ENCODE peak calls at places on chromosomes 4 and X, in six cellular contexts. L is tibial artery, H is lung, K is IMR-90, X is lower lobe of right lung, F is astrocyte. B is an unnamed sample. For H3K4me1, the result is how much of the 10 kb centered on the place peaks cover.

GRCh38 chr4:67939195-67939594 is 24.1 kb downstream of the TMPRSS11A start:
- DNase-seq in H (no peak), L (no peak), X (no peak), K (no peak), F (no peak), B (no peak)

GRCh38 chr4:148270600-148270999 is 171.6 kb downstream of the NR3C2 start:
- DNase-seq in L (no peak), F (peak), X (no peak), K (no peak), H (no peak), B (no peak)

GRCh38 chr4:110073045-110073845 is 125.2 kb downstream of the ELOVL6 start:
- DNase-seq in F (no peak), L (no peak), K (peak), H (no peak), X (no peak), B (no peak)

GRCh38 chrX:154369453-154370299 is 4.8 kb downstream of the FLNA start:
- DNase-seq in F (peak), K (peak), L (peak), H (peak), X (peak), B (peak)

GRCh38 chrX:31213941-31214340 is 142.1 kb upstream of the FTHL17 start:
- DNase-seq in H (no peak), X (no peak), L (no peak), K (peak), F (no peak), B (no peak)

GRCh38 chr4:167100120-167100519 is 134.2 kb downstream of the SPOCK3 start:
- DNase-seq in L (no peak), X (no peak), F (peak), H (no peak), K (no peak), B (no peak)

GRCh38 chr4:38842998-38843397 is 13.6 kb downstream of the TLR6 start:
- DNase-seq in L (no peak), K (no peak), X (no peak), F (no peak), H (no peak), B (no peak)

GRCh38 chr4:211033-211511 is 86.8 kb downstream of the ZNF718 start:
- DNase-seq in K (no peak), H (no peak), X (no peak), F (no peak), L (no peak), B (peak)

GRCh38 chr4:7717161-7717560 is 222.5 kb downstream of the AFAP1 start:
- DNase-seq in F (no peak), L (no peak), X (no peak), H (no peak), K (no peak), B (no peak)

GRCh38 chr4:7428261-7429068 is 6.3 kb downstream of the PSAPL1 start:
- DNase-seq in X (peak), F (no peak), H (no peak), K (no peak), L (peak), B (no peak)

GRCh38 chr4:76570141-76570989 is 135.3 kb downstream of the SHROOM3 start:
- DNase-seq in H (no peak), F (peak), K (peak), X (no peak), L (no peak), B (no peak)

GRCh38 chrX:126658447-126658846 is 105.8 kb upstream of the DCAF12L1 start:
- DNase-seq in F (no peak), L (no peak), H (no peak), X (no peak), K (no peak), B (no peak)

GRCh38 chrX:137427813-137428212 is 138.1 kb upstream of the ZIC3 start:
- DNase-seq in K (no peak), X (no peak), L (no peak), H (no peak), F (no peak), B (no peak)

GRCh38 chr4:126775485-126776106 is 857.2 kb upstream of the INTU start:
- DNase-seq in F (no peak), X (no peak), H (no peak), L (no peak), K (no peak), B (no peak)

GRCh38 chr4:109969909-109970308 is 57.2 kb downstream of the EGF start:
- DNase-seq in F (no peak), L (no peak), H (no peak), X (no peak), K (no peak), B (no peak)

GRCh38 chrX:71099736-71100135 is 4.1 kb downstream of the FOXO4 start:
- DNase-seq in X (no peak), K (no peak), L (no peak), H (no peak), F (no peak), B (no peak)

GRCh38 chr4:143515905-143516304 is 2.4 kb downstream of the SMARCA5 start:
- DNase-seq in H (no peak), F (no peak), K (no peak), L (no peak), X (no peak), B (no peak)
- H3K4me1 ChIP-seq in H (under half), F (under half), K (under half), L (under half), X (half or more), B (half or more)

DNA sequence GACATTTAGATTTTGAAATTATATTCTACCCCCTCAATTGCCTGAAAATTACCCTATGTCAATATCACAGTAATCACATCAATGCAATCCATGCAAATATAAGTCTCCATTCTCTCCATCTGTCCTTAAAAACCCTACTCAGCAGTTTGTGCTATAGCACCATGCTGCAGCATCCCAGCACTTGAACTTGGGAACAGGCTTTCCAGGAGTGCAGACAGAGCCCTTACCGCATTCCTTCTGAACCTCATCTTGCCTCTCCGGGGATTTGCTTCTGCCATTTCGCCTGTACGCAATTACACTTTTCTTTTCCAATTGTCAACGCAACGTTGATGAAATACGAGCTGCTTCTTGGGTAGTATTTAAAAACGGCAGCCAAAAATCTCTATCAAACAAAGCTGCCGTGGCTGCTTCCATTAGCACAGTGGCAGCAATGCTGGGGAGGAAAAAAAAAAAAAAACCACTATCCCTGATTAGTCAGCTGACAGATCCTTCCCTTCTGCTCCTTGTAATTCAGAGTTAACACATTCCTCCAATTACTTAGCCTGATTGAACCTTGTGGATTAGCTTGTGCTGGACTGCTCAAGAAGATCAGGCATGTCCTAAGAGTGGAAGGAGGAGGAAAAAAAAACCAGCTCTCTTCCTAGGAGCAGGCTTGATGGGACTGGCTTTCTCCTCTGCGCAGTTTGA is 65.6 kb downstream of the MCF2 start:
- DNase-seq in F (peak), H (no peak), L (no peak), X (no peak), K (no peak), B (no peak)
- H3K4me3 ChIP-seq in F (peak), H (no peak), L (peak), X (no peak), K (no peak), B (no peak)

GRCh38 chrX:114615765-114616164 is 31.9 kb downstream of the HTR2C start:
- DNase-seq in H (no peak), L (no peak), X (no peak), F (no peak), K (no peak), B (no peak)

DNA sequence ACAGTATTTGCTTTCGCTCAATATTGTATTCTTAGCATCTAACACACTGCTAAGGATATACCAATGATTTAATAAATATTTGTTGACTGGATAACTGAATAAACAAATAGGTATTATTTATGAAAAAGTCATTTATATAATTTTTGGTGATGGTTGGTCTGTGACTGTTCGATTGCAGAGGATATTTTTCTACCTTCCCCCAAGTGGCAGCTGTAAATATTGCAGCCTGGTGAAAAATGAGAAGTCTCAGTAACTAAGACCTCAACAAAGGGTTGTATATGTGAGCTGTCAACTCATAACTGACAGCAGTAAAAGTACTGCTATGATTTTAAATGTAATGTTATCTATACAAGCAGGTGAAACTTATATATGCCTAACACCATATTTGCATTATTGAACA is 36.0 kb downstream of the HTR2C start:
- DNase-seq in K (no peak), L (no peak), H (no peak), F (no peak), X (no peak), B (no peak)
- H3K4me1 ChIP-seq in K (under half), L (under half), H (under half), F (under half), X (under half), B (under half)

GRCh38 chr4:3485011-3485881 is 22.1 kb downstream of the DOK7 start:
- DNase-seq in L (no peak), F (no peak), K (no peak), X (no peak), H (no peak), B (no peak)

GRCh38 chr4:3487861-3488260 is 24.8 kb downstream of the DOK7 start:
- DNase-seq in H (no peak), F (no peak), X (no peak), L (no peak), K (no peak), B (no peak)

GRCh38 chr4:3484057-3484973 is 21.2 kb downstream of the DOK7 start:
- DNase-seq in H (no peak), L (peak), K (no peak), F (no peak), X (no peak), B (no peak)

GRCh38 chr4:3486556-3487270 is 23.6 kb downstream of the DOK7 start:
- DNase-seq in H (no peak), K (no peak), L (no peak), X (no peak), F (no peak), B (no peak)

GRCh38 chr4:3485882-3486555 is 22.9 kb downstream of the DOK7 start:
- DNase-seq in X (no peak), F (no peak), K (no peak), H (no peak), L (no peak), B (no peak)
- H3K4me3 ChIP-seq in X (no peak), F (no peak), K (no peak), H (no peak), L (no peak), B (no peak)

DNA sequence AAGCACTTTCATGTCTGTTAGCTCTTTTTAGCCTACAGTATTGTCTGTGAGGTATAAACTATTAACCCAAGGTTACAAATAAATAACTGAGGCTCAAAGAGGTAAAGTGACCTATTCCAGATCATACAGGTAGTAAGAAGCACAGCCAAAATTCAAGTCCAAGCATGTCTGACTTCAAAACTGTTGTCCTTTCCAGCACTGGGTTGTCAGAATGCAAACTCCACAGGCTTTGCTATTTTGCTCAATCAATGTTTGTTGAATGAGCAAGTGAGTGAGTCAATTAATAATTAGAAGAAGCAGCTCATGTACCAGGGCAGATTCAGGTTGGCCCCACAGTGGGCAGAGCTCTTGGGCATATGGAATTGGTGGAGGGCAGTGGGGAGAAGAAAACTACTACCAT is 134.1 kb upstream of the ARHGEF9 start:
- DNase-seq in X (no peak), K (no peak), F (no peak), H (no peak), L (no peak), B (no peak)
- H3K4me1 ChIP-seq in X (under half), K (under half), F (under half), H (under half), L (under half), B (under half)

DNA sequence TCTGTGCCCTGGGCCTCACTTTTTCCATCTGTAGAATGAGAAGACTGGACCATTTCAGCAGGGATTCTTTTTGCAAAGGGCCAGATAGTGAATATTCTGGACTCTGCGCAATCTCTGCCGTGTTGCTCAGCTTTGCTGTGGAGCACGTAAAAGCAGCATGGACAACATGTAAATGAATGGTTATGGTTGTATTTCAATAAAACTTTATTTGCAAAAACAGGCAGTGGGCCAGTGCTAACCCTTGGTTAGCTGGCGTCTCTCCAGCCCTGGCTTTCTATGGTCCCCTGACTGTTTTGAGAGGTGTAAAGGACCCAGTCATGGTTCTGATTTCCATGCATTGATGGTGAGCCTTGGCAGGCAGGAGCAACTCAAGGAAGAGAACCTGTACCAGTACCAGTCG is 18.7 kb downstream of the WFS1 start:
- DNase-seq in X (peak), H (no peak), F (no peak), K (no peak), L (no peak), B (no peak)
- H3K4me3 ChIP-seq in X (no peak), H (no peak), F (no peak), K (no peak), L (no peak), B (no peak)

DNA sequence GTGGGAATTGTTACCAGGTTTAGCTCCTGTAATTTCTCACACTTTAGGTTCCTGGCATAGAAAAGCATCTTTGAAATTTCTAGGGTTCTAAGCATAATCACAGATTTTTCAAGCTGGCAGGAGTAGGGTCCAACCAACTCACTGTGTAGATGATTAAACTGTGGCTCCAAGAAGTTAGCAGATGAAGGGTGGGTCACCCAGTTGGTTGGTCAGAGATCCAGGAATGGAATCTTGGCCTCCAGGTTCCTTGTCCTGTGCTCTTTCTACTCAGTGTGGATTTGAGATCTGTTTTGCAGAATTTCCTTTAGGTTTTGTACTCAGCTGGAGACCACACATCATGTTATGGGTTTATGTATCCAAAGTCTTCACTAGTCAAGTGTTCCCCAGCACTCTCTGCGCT is 90.3 kb upstream of the MAML3 start:
- DNase-seq in X (no peak), K (no peak), F (no peak), H (no peak), L (no peak), B (no peak)
- H3K4me1 ChIP-seq in X (under half), K (under half), F (under half), H (under half), L (under half), B (under half)

GRCh38 chrX:63394872-63395271 is 43.7 kb upstream of the SPIN4 start:
- DNase-seq in K (no peak), X (no peak), F (no peak), L (no peak), H (no peak), B (no peak)
- H3K4me3 ChIP-seq in K (no peak), X (no peak), F (no peak), L (no peak), H (no peak), B (no peak)